ENCODE peak calls at places on chromosomes 6 and 20, in eight cellular contexts. One of them, this sample, is unnamed. For H3K36me3, the result is how much of the 10 kb centered on the place peaks cover.

GRCh38 chr20:59765599-59766177 is 161.3 kb downstream of the PHACTR3 start:
- DNase-seq in stomach: no peak
- DNase-seq in breast epithelium: no peak
- DNase-seq in K562: peak
- DNase-seq in H1: no peak
- DNase-seq in sigmoid colon: no peak
- DNase-seq in GM12878: no peak
- DNase-seq in endothelial cell of umbilical vein: no peak
- DNase-seq in this sample: no peak

GRCh38 chr6:127606131-127606562 is 29.2 kb downstream of the C6orf58 start:
- DNase-seq in stomach: no peak
- DNase-seq in breast epithelium: no peak
- DNase-seq in K562: no peak
- DNase-seq in H1: no peak
- DNase-seq in sigmoid colon: no peak
- DNase-seq in GM12878: no peak
- DNase-seq in endothelial cell of umbilical vein: peak
- DNase-seq in this sample: peak

GRCh38 chr20:6566821-6567220 is 200.7 kb upstream of the BMP2 start:
- DNase-seq in stomach: no peak
- DNase-seq in breast epithelium: no peak
- DNase-seq in K562: no peak
- DNase-seq in H1: no peak
- DNase-seq in sigmoid colon: no peak
- DNase-seq in GM12878: no peak
- DNase-seq in endothelial cell of umbilical vein: no peak
- DNase-seq in this sample: no peak

GRCh38 chr6:107064579-107065065 is 36.6 kb downstream of the MTRES1 start:
- DNase-seq in stomach: peak
- DNase-seq in breast epithelium: no peak
- DNase-seq in K562: peak
- DNase-seq in H1: no peak
- DNase-seq in sigmoid colon: no peak
- DNase-seq in GM12878: no peak
- DNase-seq in endothelial cell of umbilical vein: peak
- DNase-seq in this sample: no peak

GRCh38 chr6:43733471-43734293 is 36.3 kb upstream of the VEGFA start:
- DNase-seq in stomach: peak
- DNase-seq in breast epithelium: no peak
- DNase-seq in K562: no peak
- DNase-seq in H1: no peak
- DNase-seq in sigmoid colon: no peak
- DNase-seq in GM12878: peak
- DNase-seq in endothelial cell of umbilical vein: no peak
- DNase-seq in this sample: peak

GRCh38 chr20:64224344-64225165 is 31.0 kb upstream of the PCMTD2 start:
- DNase-seq in stomach: no peak
- DNase-seq in breast epithelium: no peak
- DNase-seq in K562: no peak
- DNase-seq in H1: no peak
- DNase-seq in sigmoid colon: no peak
- DNase-seq in GM12878: no peak
- DNase-seq in endothelial cell of umbilical vein: peak
- DNase-seq in this sample: no peak

GRCh38 chr6:2902470-2902762 is 693 bp downstream of the SERPINB9 start:
- DNase-seq in stomach: no peak
- DNase-seq in breast epithelium: no peak
- DNase-seq in K562: no peak
- DNase-seq in H1: no peak
- DNase-seq in sigmoid colon: no peak
- DNase-seq in GM12878: no peak
- DNase-seq in endothelial cell of umbilical vein: no peak
- DNase-seq in this sample: no peak

GRCh38 chr20:3732327-3733118 is at the start of gene HSPA12B:
- DNase-seq in stomach: no peak
- DNase-seq in breast epithelium: no peak
- DNase-seq in K562: no peak
- DNase-seq in H1: no peak
- DNase-seq in sigmoid colon: no peak
- DNase-seq in GM12878: no peak
- DNase-seq in endothelial cell of umbilical vein: no peak
- DNase-seq in this sample: peak

GRCh38 chr6:168247456-168248147 is 72.0 kb downstream of the DACT2 start:
- DNase-seq in stomach: peak
- DNase-seq in breast epithelium: no peak
- DNase-seq in K562: no peak
- DNase-seq in H1: no peak
- DNase-seq in sigmoid colon: no peak
- DNase-seq in GM12878: no peak
- DNase-seq in endothelial cell of umbilical vein: no peak
- DNase-seq in this sample: no peak

GRCh38 chr20:31632503-31633338 is 5.0 kb upstream of the COX4I2 start:
- DNase-seq in stomach: no peak
- DNase-seq in breast epithelium: no peak
- DNase-seq in K562: no peak
- DNase-seq in H1: no peak
- DNase-seq in sigmoid colon: no peak
- DNase-seq in GM12878: no peak
- DNase-seq in endothelial cell of umbilical vein: no peak
- DNase-seq in this sample: no peak

GRCh38 chr6:5763871-5764270 is 242.9 kb downstream of the NRN1 start:
- DNase-seq in stomach: no peak
- DNase-seq in breast epithelium: no peak
- DNase-seq in K562: no peak
- DNase-seq in H1: no peak
- DNase-seq in sigmoid colon: no peak
- DNase-seq in GM12878: peak
- DNase-seq in endothelial cell of umbilical vein: no peak
- DNase-seq in this sample: no peak

GRCh38 chr6:14873132-14873531 is 372.7 kb upstream of the JARID2 start:
- DNase-seq in stomach: no peak
- DNase-seq in breast epithelium: no peak
- DNase-seq in K562: no peak
- DNase-seq in H1: no peak
- DNase-seq in sigmoid colon: no peak
- DNase-seq in GM12878: no peak
- DNase-seq in endothelial cell of umbilical vein: no peak
- DNase-seq in this sample: no peak

GRCh38 chr6:72669324-72669723 is 47.5 kb downstream of the KCNQ5 start:
- DNase-seq in stomach: no peak
- DNase-seq in breast epithelium: no peak
- DNase-seq in K562: no peak
- DNase-seq in H1: no peak
- DNase-seq in sigmoid colon: no peak
- DNase-seq in GM12878: no peak
- DNase-seq in endothelial cell of umbilical vein: no peak
- DNase-seq in this sample: no peak

GRCh38 chr20:23541330-23541729 is 27.0 kb downstream of the CST9L start:
- DNase-seq in stomach: no peak
- DNase-seq in breast epithelium: no peak
- DNase-seq in K562: no peak
- DNase-seq in H1: no peak
- DNase-seq in sigmoid colon: no peak
- DNase-seq in GM12878: no peak
- DNase-seq in endothelial cell of umbilical vein: no peak
- DNase-seq in this sample: no peak

GRCh38 chr20:18532626-18533025 is 24.9 kb downstream of the SEC23B start:
- DNase-seq in stomach: no peak
- DNase-seq in breast epithelium: no peak
- DNase-seq in K562: no peak
- DNase-seq in H1: no peak
- DNase-seq in sigmoid colon: no peak
- DNase-seq in GM12878: no peak
- DNase-seq in endothelial cell of umbilical vein: no peak
- DNase-seq in this sample: no peak

GRCh38 chr6:11205721-11206120 is 26.7 kb downstream of the NEDD9 start:
- DNase-seq in stomach: no peak
- DNase-seq in breast epithelium: no peak
- DNase-seq in K562: no peak
- DNase-seq in H1: no peak
- DNase-seq in sigmoid colon: no peak
- DNase-seq in GM12878: no peak
- DNase-seq in endothelial cell of umbilical vein: no peak
- DNase-seq in this sample: no peak

GRCh38 chr20:57061058-57061900 is 205.2 kb downstream of the BMP7 start:
- DNase-seq in stomach: no peak
- DNase-seq in breast epithelium: peak
- DNase-seq in K562: peak
- DNase-seq in H1: no peak
- DNase-seq in sigmoid colon: peak
- DNase-seq in GM12878: no peak
- DNase-seq in endothelial cell of umbilical vein: no peak
- DNase-seq in this sample: no peak

GRCh38 chr20:49343246-49343645 is 65.4 kb upstream of the ZNFX1 start:
- DNase-seq in stomach: no peak
- DNase-seq in breast epithelium: no peak
- DNase-seq in K562: no peak
- DNase-seq in H1: no peak
- DNase-seq in sigmoid colon: no peak
- DNase-seq in GM12878: no peak
- DNase-seq in endothelial cell of umbilical vein: no peak
- DNase-seq in this sample: no peak

GRCh38 chr6:42118162-42119001 is 24.0 kb downstream of the C6orf132 start:
- DNase-seq in stomach: peak
- DNase-seq in breast epithelium: peak
- DNase-seq in K562: no peak
- DNase-seq in H1: no peak
- DNase-seq in sigmoid colon: no peak
- DNase-seq in GM12878: no peak
- DNase-seq in endothelial cell of umbilical vein: no peak
- DNase-seq in this sample: no peak

GRCh38 chr20:37516697-37517370 is 4.2 kb upstream of the NNAT start:
- DNase-seq in stomach: peak
- DNase-seq in breast epithelium: no peak
- DNase-seq in K562: no peak
- DNase-seq in H1: no peak
- DNase-seq in sigmoid colon: no peak
- DNase-seq in GM12878: no peak
- DNase-seq in endothelial cell of umbilical vein: no peak
- DNase-seq in this sample: no peak

GRCh38 chr20:62356948-62357667 is 10.0 kb downstream of the LAMA5 start:
- DNase-seq in stomach: no peak
- DNase-seq in breast epithelium: no peak
- DNase-seq in K562: peak
- DNase-seq in H1: no peak
- DNase-seq in sigmoid colon: peak
- DNase-seq in GM12878: no peak
- DNase-seq in endothelial cell of umbilical vein: peak
- DNase-seq in this sample: no peak

GRCh38 chr20:47677314-47678129 is 107.8 kb downstream of the SULF2 start:
- DNase-seq in stomach: peak
- DNase-seq in breast epithelium: peak
- DNase-seq in K562: peak
- DNase-seq in H1: peak
- DNase-seq in sigmoid colon: no peak
- DNase-seq in GM12878: no peak
- DNase-seq in endothelial cell of umbilical vein: peak
- DNase-seq in this sample: peak
- H3K36me3 ChIP-seq in stomach: under half
- H3K36me3 ChIP-seq in breast epithelium: under half
- H3K36me3 ChIP-seq in K562: under half
- H3K36me3 ChIP-seq in H1: under half
- H3K36me3 ChIP-seq in sigmoid colon: under half
- H3K36me3 ChIP-seq in GM12878: under half
- H3K36me3 ChIP-seq in endothelial cell of umbilical vein: under half
- H3K36me3 ChIP-seq in this sample: under half

GRCh38 chr6:47156196-47156595 is 114.1 kb upstream of the ADGRF1 start:
- DNase-seq in stomach: no peak
- DNase-seq in breast epithelium: no peak
- DNase-seq in K562: no peak
- DNase-seq in H1: no peak
- DNase-seq in sigmoid colon: no peak
- DNase-seq in GM12878: no peak
- DNase-seq in endothelial cell of umbilical vein: no peak
- DNase-seq in this sample: no peak
- TF ChIP-seq POLR2AphosphoS5 in stomach: no peak
- TF ChIP-seq POLR2AphosphoS5 in breast epithelium: no peak
- TF ChIP-seq POLR2AphosphoS5 in K562: no peak
- TF ChIP-seq POLR2AphosphoS5 in H1: no peak
- TF ChIP-seq POLR2AphosphoS5 in sigmoid colon: no peak
- TF ChIP-seq POLR2AphosphoS5 in GM12878: no peak
- TF ChIP-seq POLR2AphosphoS5 in endothelial cell of umbilical vein: no peak
- TF ChIP-seq POLR2AphosphoS5 in this sample: no peak

GRCh38 chr20:45938727-45939438 is 4.4 kb downstream of the PCIF1 start:
- DNase-seq in stomach: no peak
- DNase-seq in breast epithelium: no peak
- DNase-seq in K562: no peak
- DNase-seq in H1: peak
- DNase-seq in sigmoid colon: no peak
- DNase-seq in GM12878: no peak
- DNase-seq in endothelial cell of umbilical vein: no peak
- DNase-seq in this sample: no peak

GRCh38 chr20:45937765-45938164 is 3.3 kb downstream of the PCIF1 start:
- DNase-seq in stomach: no peak
- DNase-seq in breast epithelium: no peak
- DNase-seq in K562: no peak
- DNase-seq in H1: no peak
- DNase-seq in sigmoid colon: no peak
- DNase-seq in GM12878: no peak
- DNase-seq in endothelial cell of umbilical vein: no peak
- DNase-seq in this sample: no peak

GRCh38 chr20:45940469-45940868 is 6.0 kb downstream of the PCIF1 start:
- DNase-seq in stomach: no peak
- DNase-seq in breast epithelium: no peak
- DNase-seq in K562: no peak
- DNase-seq in H1: no peak
- DNase-seq in sigmoid colon: no peak
- DNase-seq in GM12878: no peak
- DNase-seq in endothelial cell of umbilical vein: no peak
- DNase-seq in this sample: no peak

GRCh38 chr20:45943613-45944012 is 9.1 kb downstream of the PCIF1 start:
- DNase-seq in stomach: no peak
- DNase-seq in breast epithelium: no peak
- DNase-seq in K562: no peak
- DNase-seq in H1: no peak
- DNase-seq in sigmoid colon: no peak
- DNase-seq in GM12878: no peak
- DNase-seq in endothelial cell of umbilical vein: no peak
- DNase-seq in this sample: no peak

GRCh38 chr20:45940053-45940452 is 5.6 kb downstream of the PCIF1 start:
- DNase-seq in stomach: no peak
- DNase-seq in breast epithelium: no peak
- DNase-seq in K562: no peak
- DNase-seq in H1: no peak
- DNase-seq in sigmoid colon: no peak
- DNase-seq in GM12878: no peak
- DNase-seq in endothelial cell of umbilical vein: no peak
- DNase-seq in this sample: no peak
- H3K36me3 ChIP-seq in stomach: half or more
- H3K36me3 ChIP-seq in breast epithelium: under half
- H3K36me3 ChIP-seq in K562: half or more
- H3K36me3 ChIP-seq in H1: half or more
- H3K36me3 ChIP-seq in sigmoid colon: half or more
- H3K36me3 ChIP-seq in GM12878: under half
- H3K36me3 ChIP-seq in endothelial cell of umbilical vein: half or more
- H3K36me3 ChIP-seq in this sample: half or more

GRCh38 chr20:326645-327031 is 1.3 kb downstream of the SOX12 start:
- DNase-seq in stomach: peak
- DNase-seq in breast epithelium: peak
- DNase-seq in K562: peak
- DNase-seq in H1: no peak
- DNase-seq in sigmoid colon: peak
- DNase-seq in GM12878: no peak
- DNase-seq in endothelial cell of umbilical vein: peak
- DNase-seq in this sample: peak
- TF ChIP-seq POLR2AphosphoS5 in stomach: no peak
- TF ChIP-seq POLR2AphosphoS5 in breast epithelium: no peak
- TF ChIP-seq POLR2AphosphoS5 in K562: no peak
- TF ChIP-seq POLR2AphosphoS5 in H1: peak
- TF ChIP-seq POLR2AphosphoS5 in sigmoid colon: no peak
- TF ChIP-seq POLR2AphosphoS5 in GM12878: no peak
- TF ChIP-seq POLR2AphosphoS5 in endothelial cell of umbilical vein: no peak
- TF ChIP-seq POLR2AphosphoS5 in this sample: no peak

GRCh38 chr6:56642366-56643261 is at the start of gene DST:
- DNase-seq in stomach: no peak
- DNase-seq in breast epithelium: peak
- DNase-seq in K562: no peak
- DNase-seq in H1: no peak
- DNase-seq in sigmoid colon: no peak
- DNase-seq in GM12878: no peak
- DNase-seq in endothelial cell of umbilical vein: peak
- DNase-seq in this sample: no peak
- H3K36me3 ChIP-seq in stomach: under half
- H3K36me3 ChIP-seq in breast epithelium: under half
- H3K36me3 ChIP-seq in K562: under half
- H3K36me3 ChIP-seq in H1: under half
- H3K36me3 ChIP-seq in sigmoid colon: half or more
- H3K36me3 ChIP-seq in GM12878: under half
- H3K36me3 ChIP-seq in endothelial cell of umbilical vein: under half
- H3K36me3 ChIP-seq in this sample: under half

This sample was measured in spleen.